ENCODE peak calls at places on chromosomes 5 and 9, in six cellular contexts. Z, K, V, G, X and H are unnamed samples.

GRCh38 chr9:445033-445432 is 230.4 kb downstream of the DOCK8 start:
- DNase-seq in Z (no peak), K (peak; percentile 4), V (peak; percentile 57), G (no peak), X (no peak), H (no peak)

GRCh38 chr5:132815454-132815853 is 2.4 kb downstream of the SOWAHA start:
- DNase-seq in Z (peak; percentile 7), K (peak; percentile 63), V (no peak), G (no peak), X (no peak), H (no peak)

GRCh38 chr5:87770601-87771121 is 357.9 kb upstream of the CCNH start:
- DNase-seq in Z (no peak), K (no peak), V (no peak), G (no peak), X (peak; percentile 59), H (no peak)

GRCh38 chr9:86990276-86990675 is 43.0 kb upstream of the GAS1 start:
- DNase-seq in Z (no peak), K (peak; percentile 58), V (peak; percentile 65), G (no peak), X (no peak), H (no peak)

GRCh38 chr5:77974576-77974975 is 198.4 kb upstream of the TBCA start:
- DNase-seq in Z (no peak), K (no peak), V (no peak), G (no peak), X (no peak), H (no peak)

GRCh38 chr5:150618588-150619281 is 21.7 kb upstream of the SYNPO start:
- DNase-seq in Z (no peak), K (peak; percentile 24), V (no peak), G (no peak), X (no peak), H (no peak)

GRCh38 chr9:108586451-108586850 is 269.3 kb downstream of the ACTL7B start:
- DNase-seq in Z (no peak), K (peak; percentile 40), V (peak; percentile 78), G (no peak), X (no peak), H (no peak)

GRCh38 chr9:82031538-82032280 is 43.1 kb downstream of the SPATA31D1 start:
- DNase-seq in Z (peak; percentile 45), K (peak; percentile 81), V (peak; percentile 88), G (no peak), X (no peak), H (no peak)

GRCh38 chr5:1546556-1546955 is 22.8 kb upstream of the LPCAT1 start:
- DNase-seq in Z (peak; percentile 28), K (no peak), V (no peak), G (no peak), X (no peak), H (no peak)

GRCh38 chr5:6501701-6502100 is 53.0 kb downstream of the UBE2QL1 start:
- DNase-seq in Z (no peak), K (no peak), V (no peak), G (no peak), X (no peak), H (no peak)

GRCh38 chr9:114072181-114073140 is 5.6 kb downstream of the AMBP start:
- DNase-seq in Z (no peak), K (peak; percentile 14), V (peak; percentile 30), G (peak; percentile 70), X (no peak), H (no peak)

GRCh38 chr5:56206126-56206525 is 27.0 kb downstream of the ANKRD55 start:
- DNase-seq in Z (peak; percentile 61), K (peak; percentile 56), V (no peak), G (no peak), X (no peak), H (no peak)

GRCh38 chr5:107665036-107665435 is 5.7 kb downstream of the EFNA5 start:
- DNase-seq in Z (no peak), K (no peak), V (peak; percentile 5), G (no peak), X (no peak), H (no peak)

GRCh38 chr9:136015656-136016055 is 54.5 kb upstream of the UBAC1 start:
- DNase-seq in Z (no peak), K (no peak), V (no peak), G (no peak), X (peak; percentile 17), H (no peak)

GRCh38 chr5:10539685-10539998 is 24.2 kb upstream of the ANKRD33B start:
- DNase-seq in Z (no peak), K (peak; percentile 43), V (no peak), G (no peak), X (no peak), H (no peak)

GRCh38 chr5:98031926-98032325 is 741.5 kb upstream of the RGMB start:
- DNase-seq in Z (peak; percentile 68), K (peak; percentile 60), V (peak; percentile 11), G (no peak), X (no peak), H (no peak)

GRCh38 chr9:134318941-134319305 is 7.3 kb upstream of the RXRA start:
- DNase-seq in Z (no peak), K (no peak), V (no peak), G (no peak), X (no peak), H (no peak)

GRCh38 chr9:124344291-124345050 is 70.8 kb downstream of the PSMB7 start:
- DNase-seq in Z (no peak), K (no peak), V (no peak), G (no peak), X (no peak), H (no peak)

GRCh38 chr5:78675956-78676727 is 27.6 kb upstream of the LHFPL2 start:
- DNase-seq in Z (no peak), K (no peak), V (no peak), G (no peak), X (no peak), H (no peak)

GRCh38 chr5:16539169-16539666 is 73.6 kb upstream of the ZNF622 start:
- DNase-seq in Z (peak; percentile 94), K (peak; percentile 93), V (peak; percentile 91), G (no peak), X (no peak), H (no peak)

GRCh38 chr5:139046551-139046950 is 151.6 kb downstream of the SIL1 start:
- DNase-seq in Z (no peak), K (peak; percentile 10), V (no peak), G (no peak), X (no peak), H (no peak)

GRCh38 chr9:19049872-19050636 is 827 bp downstream of the RRAGA start:
- DNase-seq in Z (peak; percentile 26), K (peak; percentile 58), V (peak; percentile 25), G (peak; percentile 74), X (no peak), H (no peak)

GRCh38 chr5:174356536-174356935 is 311.0 kb downstream of the NSG2 start:
- DNase-seq in Z (no peak), K (no peak), V (no peak), G (no peak), X (no peak), H (no peak)

GRCh38 chr5:58235279-58235678 is 224.6 kb downstream of the PLK2 start:
- DNase-seq in Z (no peak), K (peak; percentile 56), V (peak; percentile 90), G (no peak), X (no peak), H (no peak)